ENCODE peak calls at places on chromosomes 6 and 20, in four cellular contexts. P is suprapubic skin, K is A549, T is GM12891. Z is an unnamed sample.

GRCh38 chr20:50523552-50524167 is 13.5 kb downstream of the PTPN1 start:
- DNase-seq in K (no peak), T (no peak), P (no peak), Z (no peak)

GRCh38 chr6:34680802-34681515 is 15.6 kb downstream of the ILRUN start:
- DNase-seq in K (peak; percentile 35), T (no peak), P (no peak), Z (no peak)

GRCh38 chr20:24989162-24989561 is 3.4 kb downstream of the APMAP start:
- DNase-seq in P (peak; percentile 21), K (no peak), T (no peak), Z (no peak)

GRCh38 chr6:142918339-142919042 is 26.5 kb downstream of the HIVEP2 start:
- DNase-seq in K (no peak), P (no peak), T (no peak), Z (no peak)

GRCh38 chr6:26216886-26217713 is 129.9 kb downstream of the HFE start:
- DNase-seq in T (no peak), P (peak; percentile 92), K (no peak), Z (no peak)

GRCh38 chr6:168388641-168389633 is 52.0 kb upstream of the SMOC2 start:
- DNase-seq in P (no peak), T (no peak), K (peak; percentile 9), Z (no peak)

GRCh38 chr6:43367245-43367984 is 2.0 kb downstream of the ZNF318 start:
- DNase-seq in T (no peak), P (no peak), K (no peak), Z (no peak)

GRCh38 chr6:52108128-52108527 is 20.7 kb upstream of the PKHD1 start:
- DNase-seq in P (no peak), K (no peak), T (no peak), Z (no peak)

GRCh38 chr6:32416031-32416430 is 9.1 kb upstream of the BTNL2 start:
- DNase-seq in P (no peak), T (no peak), K (no peak), Z (no peak)

DNA sequence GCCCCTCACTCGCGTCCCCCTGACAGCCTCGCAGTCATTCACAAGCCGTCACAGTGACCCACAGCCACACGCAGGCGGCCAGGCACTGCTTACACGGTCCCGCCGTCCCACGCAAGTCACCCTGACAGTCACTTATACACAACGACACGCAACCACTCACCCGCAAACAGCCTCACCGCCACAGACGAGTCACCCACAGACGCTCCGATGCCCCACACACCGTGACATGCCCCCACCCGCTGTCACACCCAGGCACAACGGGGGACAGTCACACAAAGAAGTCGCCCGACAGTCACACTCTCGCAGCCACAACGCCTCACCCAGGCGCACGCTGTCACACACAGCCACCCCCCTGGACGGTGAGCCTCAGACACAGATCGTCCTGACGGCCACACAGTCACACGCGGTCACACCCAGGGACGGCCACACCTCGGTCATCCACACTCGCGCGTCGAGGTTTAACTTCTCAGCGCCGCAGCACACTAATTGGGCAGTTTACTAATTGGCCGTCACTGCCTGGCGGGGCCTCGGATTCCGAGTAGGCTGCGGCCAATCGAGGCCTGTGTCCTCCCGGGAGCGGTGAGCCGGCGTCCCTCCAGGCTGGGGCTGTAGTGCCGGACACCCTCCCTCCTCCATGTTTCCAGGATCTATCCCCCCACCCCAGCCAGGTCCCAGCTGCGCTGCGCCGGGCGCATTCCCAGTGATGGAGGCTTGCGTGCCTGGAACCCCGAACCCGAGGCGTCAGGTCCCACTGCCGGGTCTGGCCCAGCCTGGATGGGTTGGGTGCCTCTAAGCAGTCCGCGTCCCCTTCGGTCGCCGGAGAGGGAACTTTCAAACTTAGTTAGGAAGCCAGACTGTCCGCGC is 789 bp downstream of the TOX2 start:
- DNase-seq in P (no peak), T (no peak), K (no peak), Z (no peak)
- TF ChIP-seq POLR2A in P (no peak), T (peak; percentile 59), K (no peak), Z (no peak)

DNA sequence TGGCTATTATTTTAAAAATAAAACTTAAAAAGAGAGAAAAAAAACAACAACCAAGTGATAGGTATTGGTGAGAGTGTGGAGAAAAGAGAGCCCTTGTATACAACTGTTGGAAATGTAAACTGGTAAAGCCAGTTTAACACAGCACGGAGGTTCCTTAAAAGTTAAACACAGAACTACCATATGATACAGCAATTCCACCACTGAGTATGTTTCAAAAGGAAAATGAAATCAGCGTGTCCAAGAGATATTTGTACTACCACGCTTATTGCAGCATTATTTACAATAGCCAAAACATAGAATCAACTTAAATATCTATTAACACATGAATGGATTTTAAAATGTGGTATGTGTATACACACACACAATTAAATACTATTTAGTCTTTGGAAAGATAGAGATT is 1.1 kb downstream of the PTCHD4 start:
- DNase-seq in P (no peak), T (no peak), K (no peak), Z (no peak)
- TF ChIP-seq POLR2A in P (no peak), T (no peak), K (no peak), Z (no peak)

GRCh38 chr20:9427977-9428607 is 86.3 kb upstream of the LAMP5 start:
- DNase-seq in K (no peak), P (no peak), T (no peak), Z (no peak)
- TF ChIP-seq POLR2A in K (no peak), P (no peak), T (no peak), Z (no peak)

DNA sequence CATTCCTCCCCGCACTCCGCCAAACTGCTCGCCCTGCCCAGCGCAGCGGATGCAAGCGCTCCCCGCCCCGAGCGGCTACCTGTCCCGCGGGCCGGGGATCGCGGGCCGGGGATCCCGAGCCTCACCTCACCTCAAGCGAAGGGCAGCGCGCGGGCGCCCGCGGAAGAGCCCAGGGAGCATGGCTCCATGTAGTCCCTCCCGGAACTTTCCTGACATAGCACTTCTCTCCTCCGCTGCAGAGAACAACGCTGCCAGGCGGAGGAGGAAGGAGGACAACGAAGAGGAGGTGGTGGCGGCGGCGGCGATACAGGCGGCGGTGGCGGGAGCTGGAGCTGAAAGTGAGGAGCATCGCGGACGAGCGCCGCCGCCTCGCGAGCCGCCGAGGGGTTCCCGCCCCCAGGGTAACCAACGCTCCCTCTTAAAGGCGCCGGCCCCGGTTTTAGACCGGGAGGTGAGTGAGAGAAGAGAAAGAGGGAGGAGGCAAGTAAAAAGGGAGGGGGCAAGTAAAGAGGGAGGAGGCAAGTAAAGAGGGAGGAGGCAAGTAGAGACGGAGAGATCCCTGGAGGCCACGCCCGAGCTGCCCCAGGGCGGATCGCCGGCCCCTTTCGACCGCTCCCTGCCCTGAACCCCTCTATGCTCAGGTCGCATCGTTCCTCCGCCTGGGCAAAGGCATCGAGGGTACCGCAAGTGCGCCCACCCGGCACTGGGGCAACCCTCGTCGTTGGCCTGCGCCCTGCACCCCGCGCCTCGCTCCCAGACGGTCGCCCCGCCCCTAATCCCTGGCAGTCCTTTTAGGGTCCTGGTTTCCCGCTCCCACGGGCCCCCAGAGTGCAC is at the start of gene GPR63:
- DNase-seq in P (peak; percentile 80), T (peak; percentile 86), K (peak; percentile 77), Z (peak; percentile 9)
- TF ChIP-seq POLR2A in P (no peak), T (no peak), K (peak; percentile 35), Z (peak; percentile 73)

DNA sequence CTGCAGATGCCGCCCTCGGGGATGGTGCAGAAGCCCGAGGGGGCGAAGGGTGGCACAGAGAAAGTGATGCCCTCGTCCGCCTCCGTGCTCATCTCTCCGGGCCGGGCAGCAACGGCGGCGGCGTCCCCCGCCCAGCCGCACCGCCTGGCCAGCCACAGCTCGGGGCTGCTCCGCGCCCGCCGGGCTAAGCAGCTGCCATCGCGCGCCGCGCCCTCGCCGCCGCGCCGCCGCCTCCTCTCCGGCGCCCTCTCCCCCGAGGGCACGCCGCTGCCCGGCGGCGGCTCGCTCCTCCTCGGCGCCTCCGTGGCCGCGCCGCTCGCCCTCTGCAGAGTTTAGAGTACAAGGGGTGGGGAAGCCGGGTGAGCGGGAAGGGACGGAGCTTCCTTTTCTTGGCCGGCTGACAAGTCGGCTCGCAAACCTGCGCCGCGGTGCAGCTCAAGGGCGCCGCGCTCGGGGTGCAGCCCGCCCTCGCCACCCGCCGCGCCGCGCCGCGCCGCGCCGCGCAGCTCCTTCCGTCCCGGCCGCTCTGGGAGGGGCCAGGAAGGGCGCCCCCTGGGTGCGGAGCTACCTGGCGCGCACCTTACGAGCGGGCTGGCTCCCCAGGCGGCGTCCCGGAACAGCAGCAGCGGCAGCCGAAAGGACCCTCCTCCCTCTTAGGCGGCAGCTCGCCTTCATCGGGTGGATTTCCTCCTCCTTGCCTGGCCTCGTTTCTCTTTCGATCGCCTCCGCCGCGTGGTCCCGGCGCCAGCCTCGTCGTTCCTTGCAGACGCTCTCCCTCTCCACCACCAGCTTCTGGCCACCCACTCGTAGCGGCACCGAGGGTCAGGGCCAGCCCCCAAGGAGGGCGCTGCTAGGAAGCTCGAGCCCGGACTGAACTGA is at the start of gene MAP3K5:
- DNase-seq in K (peak; percentile 84), T (no peak), P (peak; percentile 91), Z (peak; percentile 33)
- TF ChIP-seq POLR2A in K (peak; percentile 30), T (peak; percentile 77), P (peak; percentile 14), Z (peak; percentile 40)

GRCh38 chr6:134174790-134175531 is 122.5 kb upstream of the SLC2A12 start:
- DNase-seq in P (peak; percentile 95), K (peak; percentile 85), T (peak; percentile 82), Z (peak; percentile 54)

GRCh38 chr6:134177753-134178229 is 125.4 kb upstream of the SLC2A12 start:
- DNase-seq in P (no peak), K (no peak), T (no peak), Z (no peak)

GRCh38 chr6:134175532-134176282 is 123.3 kb upstream of the SLC2A12 start:
- DNase-seq in P (peak; percentile 84), K (peak; percentile 70), T (no peak), Z (no peak)

GRCh38 chr6:134177236-134177635 is 124.8 kb upstream of the SLC2A12 start:
- DNase-seq in K (no peak), T (no peak), P (no peak), Z (no peak)

DNA sequence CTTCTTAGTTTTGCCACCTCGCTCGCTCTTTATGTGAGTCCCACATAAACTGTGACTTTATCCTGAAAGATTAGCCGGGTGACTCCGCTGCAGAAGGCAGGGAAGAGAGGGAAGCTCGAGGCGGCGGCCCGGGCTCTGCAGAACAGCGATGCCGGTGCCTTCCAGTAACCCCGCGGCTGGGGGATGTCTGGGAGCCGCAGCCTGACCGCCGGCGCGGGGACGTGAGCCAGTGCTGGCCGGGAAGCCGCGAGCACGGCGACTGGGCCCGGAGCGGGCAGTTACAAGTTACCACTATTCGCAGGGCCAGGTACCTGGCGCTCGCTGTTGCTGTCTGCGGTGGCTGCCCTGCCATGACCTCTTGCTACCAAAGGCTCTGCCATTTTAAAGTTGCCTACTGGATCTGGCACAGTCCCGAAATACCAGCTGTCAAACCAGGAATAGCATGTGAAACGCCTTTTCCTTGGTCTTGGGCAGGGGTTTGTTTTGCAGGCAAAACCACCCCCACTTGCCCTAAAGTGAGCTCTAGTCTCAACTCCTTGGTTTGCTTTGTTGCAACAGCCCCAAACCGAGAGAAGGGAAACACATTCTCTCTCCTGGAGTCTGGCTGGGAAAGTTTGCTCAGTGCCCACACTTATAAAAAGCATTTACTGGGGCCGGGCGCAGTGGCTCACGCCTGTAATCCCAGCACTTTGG is 124.0 kb upstream of the SLC2A12 start:
- DNase-seq in P (no peak), T (no peak), K (no peak), Z (no peak)
- TF ChIP-seq POLR2A in P (no peak), T (no peak), K (no peak), Z (no peak)

GRCh38 chr6:106519460-106520394 is 109.6 kb downstream of the RTN4IP1 start:
- DNase-seq in P (no peak), K (peak; percentile 27), T (no peak), Z (no peak)
- TF ChIP-seq POLR2A in P (no peak), K (no peak), T (no peak), Z (no peak)

DNA sequence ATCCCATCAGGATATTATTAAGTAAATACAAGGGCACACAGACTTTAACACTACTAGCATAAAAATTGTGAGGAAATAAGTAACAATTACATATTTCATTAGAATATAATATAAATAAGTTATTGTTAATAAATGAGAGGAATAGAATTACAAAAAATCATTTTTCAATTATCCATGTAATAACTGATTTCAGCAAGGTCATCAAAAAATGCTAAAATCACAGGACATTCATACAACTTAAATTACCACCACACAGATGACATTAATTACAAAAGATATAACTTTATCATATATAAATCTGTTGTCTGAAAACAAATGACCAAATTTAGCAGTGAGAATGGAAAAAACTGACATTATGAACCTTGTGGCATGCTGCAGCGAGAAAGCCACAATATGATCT is 37.0 kb downstream of the STX7 start:
- DNase-seq in P (no peak), T (no peak), K (no peak), Z (no peak)
- TF ChIP-seq POLR2A in P (no peak), T (no peak), K (no peak), Z (no peak)